ENCODE peak calls at places on chromosomes 16 and 17, in five cellular contexts. One of them, this sample, is unnamed.

GRCh38 chr17:40952169-40952568 is 14.6 kb downstream of the KRT39 start:
- DNase-seq in kidney epithelial cell: no peak
- DNase-seq in OCI-LY7: no peak
- DNase-seq in ascending aorta: no peak
- DNase-seq in sigmoid colon: no peak
- DNase-seq in this sample: no peak

GRCh38 chr16:72537684-72538083 is 365.7 kb upstream of the PMFBP1 start:
- DNase-seq in ascending aorta: no peak
- DNase-seq in OCI-LY7: no peak
- DNase-seq in kidney epithelial cell: no peak
- DNase-seq in sigmoid colon: no peak
- DNase-seq in this sample: no peak

GRCh38 chr17:55324296-55324978 is 59.7 kb downstream of the HLF start:
- DNase-seq in kidney epithelial cell: no peak
- DNase-seq in OCI-LY7: peak; percentile 17
- DNase-seq in sigmoid colon: no peak
- DNase-seq in ascending aorta: no peak
- DNase-seq in this sample: no peak

GRCh38 chr16:59154295-59154694 is 420.2 kb upstream of the GOT2 start:
- DNase-seq in ascending aorta: no peak
- DNase-seq in OCI-LY7: no peak
- DNase-seq in sigmoid colon: no peak
- DNase-seq in kidney epithelial cell: no peak
- DNase-seq in this sample: no peak

GRCh38 chr17:80555266-80555665 is 10.6 kb downstream of the RPTOR start:
- DNase-seq in kidney epithelial cell: no peak
- DNase-seq in sigmoid colon: no peak
- DNase-seq in ascending aorta: no peak
- DNase-seq in OCI-LY7: no peak
- DNase-seq in this sample: no peak

GRCh38 chr16:74601131-74601871 is 5.6 kb downstream of the GLG1 start:
- DNase-seq in kidney epithelial cell: no peak
- DNase-seq in OCI-LY7: no peak
- DNase-seq in sigmoid colon: no peak
- DNase-seq in ascending aorta: no peak
- DNase-seq in this sample: no peak

GRCh38 chr17:75485688-75486087 is 29.3 kb downstream of the TMEM94 start:
- DNase-seq in sigmoid colon: no peak
- DNase-seq in ascending aorta: no peak
- DNase-seq in OCI-LY7: no peak
- DNase-seq in kidney epithelial cell: no peak
- DNase-seq in this sample: no peak

GRCh38 chr17:12619444-12620199 is 46.1 kb upstream of the MYOCD start:
- DNase-seq in OCI-LY7: no peak
- DNase-seq in sigmoid colon: no peak
- DNase-seq in kidney epithelial cell: no peak
- DNase-seq in ascending aorta: no peak
- DNase-seq in this sample: no peak

GRCh38 chr17:41917957-41918391 is 777 bp downstream of the ACLY start:
- DNase-seq in OCI-LY7: peak; percentile 50
- DNase-seq in kidney epithelial cell: no peak
- DNase-seq in ascending aorta: no peak
- DNase-seq in sigmoid colon: peak; percentile 85
- DNase-seq in this sample: no peak

GRCh38 chr17:42891539-42892152 is 9.0 kb upstream of the G6PC1 start:
- DNase-seq in kidney epithelial cell: no peak
- DNase-seq in ascending aorta: peak; percentile 9
- DNase-seq in OCI-LY7: no peak
- DNase-seq in sigmoid colon: peak; percentile 89
- DNase-seq in this sample: no peak

GRCh38 chr17:72234951-72235350 is 114.1 kb downstream of the SOX9 start:
- DNase-seq in ascending aorta: no peak
- DNase-seq in kidney epithelial cell: no peak
- DNase-seq in sigmoid colon: no peak
- DNase-seq in OCI-LY7: no peak
- DNase-seq in this sample: no peak

GRCh38 chr17:45408611-45409421 is 23.9 kb downstream of the ARHGAP27 start:
- DNase-seq in OCI-LY7: no peak
- DNase-seq in ascending aorta: no peak
- DNase-seq in kidney epithelial cell: no peak
- DNase-seq in sigmoid colon: no peak
- DNase-seq in this sample: no peak

GRCh38 chr17:78144736-78145641 is 1.2 kb upstream of the C17orf99 start:
- DNase-seq in sigmoid colon: peak; percentile 80
- DNase-seq in ascending aorta: no peak
- DNase-seq in kidney epithelial cell: no peak
- DNase-seq in OCI-LY7: no peak
- DNase-seq in this sample: no peak

GRCh38 chr17:50358177-50358576 is 12.3 kb downstream of the XYLT2 start:
- DNase-seq in kidney epithelial cell: no peak
- DNase-seq in OCI-LY7: no peak
- DNase-seq in ascending aorta: no peak
- DNase-seq in sigmoid colon: peak; percentile 46
- DNase-seq in this sample: no peak

GRCh38 chr17:40550608-40551007 is 14.7 kb downstream of the CCR7 start:
- DNase-seq in kidney epithelial cell: no peak
- DNase-seq in ascending aorta: no peak
- DNase-seq in OCI-LY7: no peak
- DNase-seq in sigmoid colon: peak; percentile 88
- DNase-seq in this sample: peak; percentile 73

GRCh38 chr16:1613728-1614225 is 1.6 kb downstream of the CRAMP1 start:
- DNase-seq in kidney epithelial cell: no peak
- DNase-seq in sigmoid colon: no peak
- DNase-seq in OCI-LY7: peak; percentile 20
- DNase-seq in ascending aorta: no peak
- DNase-seq in this sample: no peak

GRCh38 chr17:9350083-9350482 is 225.5 kb downstream of the STX8 start:
- DNase-seq in sigmoid colon: no peak
- DNase-seq in kidney epithelial cell: peak; percentile 52
- DNase-seq in OCI-LY7: no peak
- DNase-seq in ascending aorta: no peak
- DNase-seq in this sample: peak; percentile 80

GRCh38 chr16:88384222-88385111 is 1.7 kb downstream of the ZNF469 start:
- DNase-seq in kidney epithelial cell: no peak
- DNase-seq in OCI-LY7: no peak
- DNase-seq in sigmoid colon: peak; percentile 53
- DNase-seq in ascending aorta: no peak
- DNase-seq in this sample: no peak

GRCh38 chr17:75130632-75131277 is 787 bp downstream of the NT5C start:
- DNase-seq in OCI-LY7: peak; percentile 82
- DNase-seq in kidney epithelial cell: no peak
- DNase-seq in ascending aorta: no peak
- DNase-seq in sigmoid colon: peak; percentile 84
- DNase-seq in this sample: no peak

GRCh38 chr16:28826141-28826540 is 3.3 kb downstream of the ATXN2L start:
- DNase-seq in kidney epithelial cell: no peak
- DNase-seq in OCI-LY7: no peak
- DNase-seq in ascending aorta: no peak
- DNase-seq in sigmoid colon: no peak
- DNase-seq in this sample: no peak

GRCh38 chr16:88292007-88292940 is 90.5 kb upstream of the ZNF469 start:
- DNase-seq in OCI-LY7: no peak
- DNase-seq in kidney epithelial cell: no peak
- DNase-seq in sigmoid colon: no peak
- DNase-seq in ascending aorta: no peak
- DNase-seq in this sample: no peak

GRCh38 chr16:5366126-5366525 is 268.5 kb upstream of the EEF2KMT start:
- DNase-seq in sigmoid colon: no peak
- DNase-seq in OCI-LY7: no peak
- DNase-seq in ascending aorta: no peak
- DNase-seq in kidney epithelial cell: no peak
- DNase-seq in this sample: no peak

DNA sequence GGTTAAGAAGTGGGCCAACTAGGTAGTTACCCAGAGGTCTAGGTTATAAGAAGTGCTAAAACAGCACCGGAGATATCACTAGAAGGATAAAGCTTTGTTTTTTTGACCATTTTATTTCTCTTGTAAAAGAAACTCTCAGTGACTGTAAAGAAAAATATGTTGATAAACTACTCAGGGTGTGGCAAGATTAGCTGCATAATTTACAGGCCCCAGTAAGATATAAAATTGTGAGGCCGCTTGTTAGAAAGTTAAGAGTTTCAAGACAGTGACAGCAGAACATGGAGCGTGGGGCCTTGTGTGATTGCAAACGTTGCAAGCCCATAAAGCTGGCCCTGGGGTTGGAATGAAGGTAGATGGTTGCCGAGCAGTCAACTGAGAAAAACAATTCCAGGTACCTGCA is 263.7 kb upstream of the EEF2KMT start:
- DNase-seq in OCI-LY7: no peak
- DNase-seq in sigmoid colon: no peak
- DNase-seq in ascending aorta: no peak
- DNase-seq in kidney epithelial cell: no peak
- DNase-seq in this sample: no peak
- TF ChIP-seq CTCF in OCI-LY7: no peak
- TF ChIP-seq CTCF in sigmoid colon: no peak
- TF ChIP-seq CTCF in ascending aorta: no peak
- TF ChIP-seq CTCF in kidney epithelial cell: no peak
- TF ChIP-seq CTCF in this sample: no peak

GRCh38 chr16:86145669-86146068 is 246.7 kb downstream of the IRF8 start:
- DNase-seq in OCI-LY7: no peak
- DNase-seq in kidney epithelial cell: no peak
- DNase-seq in sigmoid colon: no peak
- DNase-seq in ascending aorta: no peak
- DNase-seq in this sample: no peak

GRCh38 chr16:86138121-86138944 is 239.4 kb downstream of the IRF8 start:
- DNase-seq in ascending aorta: no peak
- DNase-seq in OCI-LY7: no peak
- DNase-seq in sigmoid colon: no peak
- DNase-seq in kidney epithelial cell: no peak
- DNase-seq in this sample: no peak

GRCh38 chr16:86142801-86143236 is 243.9 kb downstream of the IRF8 start:
- DNase-seq in kidney epithelial cell: no peak
- DNase-seq in OCI-LY7: no peak
- DNase-seq in ascending aorta: no peak
- DNase-seq in sigmoid colon: no peak
- DNase-seq in this sample: no peak

DNA sequence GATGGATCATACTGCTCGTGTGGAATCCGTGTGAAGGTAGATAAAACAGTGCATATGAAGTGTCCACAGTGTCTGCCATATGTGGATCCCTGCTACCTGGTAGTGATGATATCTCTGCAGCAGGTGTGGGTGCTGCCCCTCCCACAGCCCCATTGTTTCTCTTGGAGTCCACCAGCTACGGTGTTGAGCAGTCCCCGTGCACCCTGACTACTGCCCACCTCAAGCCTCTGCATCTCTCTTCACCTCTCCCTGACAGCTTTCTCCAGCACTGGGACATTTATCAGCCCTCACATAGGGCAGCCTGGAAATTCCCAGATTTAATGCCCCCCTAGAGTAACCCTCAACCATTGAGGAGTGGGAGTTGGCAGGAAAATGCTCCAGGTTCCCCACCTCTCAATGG is 244.7 kb downstream of the IRF8 start:
- DNase-seq in kidney epithelial cell: no peak
- DNase-seq in OCI-LY7: no peak
- DNase-seq in sigmoid colon: no peak
- DNase-seq in ascending aorta: no peak
- DNase-seq in this sample: no peak
- H3K4me3 ChIP-seq in kidney epithelial cell: no peak overlapping the region
- H3K4me3 ChIP-seq in OCI-LY7: no peak overlapping the region
- H3K4me3 ChIP-seq in sigmoid colon: no peak overlapping the region
- H3K4me3 ChIP-seq in ascending aorta: no peak overlapping the region
- H3K4me3 ChIP-seq in this sample: no peak overlapping the region

DNA sequence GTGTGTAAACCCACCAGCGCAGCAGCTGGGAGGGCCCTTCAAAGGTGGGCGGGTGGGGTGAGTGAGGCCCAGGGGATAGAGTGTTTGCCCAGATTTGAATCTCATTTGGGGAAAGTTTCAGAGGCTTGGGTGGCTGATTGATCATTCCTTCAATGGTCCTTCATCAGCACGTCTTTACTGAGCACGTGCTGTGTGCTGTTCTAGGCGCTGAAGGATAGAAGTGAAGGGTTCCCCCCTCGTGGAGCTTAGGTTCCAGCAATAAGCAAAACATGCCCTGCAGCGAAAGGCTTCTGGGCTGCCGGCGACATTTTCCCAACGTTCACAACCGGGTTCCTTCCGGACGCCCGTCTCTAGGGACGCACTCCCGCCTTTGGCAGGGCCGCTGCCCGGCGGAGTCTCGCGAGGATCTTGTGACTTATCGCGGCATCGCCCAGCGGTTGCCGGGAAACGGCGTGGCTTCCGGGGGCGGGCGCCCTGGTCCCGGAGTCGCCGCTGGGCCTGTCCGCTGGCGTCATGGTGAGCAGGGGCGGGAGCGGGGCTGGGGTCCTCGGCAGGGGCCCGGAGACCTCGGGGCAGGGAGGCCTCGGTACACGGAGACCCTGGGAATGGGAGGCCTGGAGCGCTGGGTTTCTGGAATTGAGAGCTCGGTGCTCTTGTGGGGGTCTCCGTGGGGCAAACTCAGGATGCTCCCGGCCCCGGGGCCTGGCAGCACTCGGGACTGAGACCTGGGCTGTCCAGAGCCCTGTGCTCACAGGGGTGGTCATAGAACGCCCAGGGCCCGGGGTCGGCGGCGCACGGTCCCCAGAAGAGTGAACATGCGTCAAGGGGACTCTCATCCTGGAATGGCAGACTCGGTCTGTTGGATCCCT is 3.2 kb upstream of the DBNDD1 start:
- DNase-seq in ascending aorta: peak; percentile 39
- DNase-seq in kidney epithelial cell: peak; percentile 55
- DNase-seq in sigmoid colon: peak; percentile 94
- DNase-seq in OCI-LY7: peak; percentile 84
- DNase-seq in this sample: no peak
- TF ChIP-seq CTCF in ascending aorta: no peak
- TF ChIP-seq CTCF in kidney epithelial cell: no peak
- TF ChIP-seq CTCF in sigmoid colon: no peak
- TF ChIP-seq CTCF in OCI-LY7: no peak
- TF ChIP-seq CTCF in this sample: no peak

GRCh38 chr16:2708290-2708639 is 11.8 kb downstream of the PRSS27 start:
- DNase-seq in ascending aorta: no peak
- DNase-seq in sigmoid colon: no peak
- DNase-seq in OCI-LY7: no peak
- DNase-seq in kidney epithelial cell: no peak
- DNase-seq in this sample: no peak

GRCh38 chr16:2710021-2710710 is 9.9 kb downstream of the PRSS27 start:
- DNase-seq in ascending aorta: no peak
- DNase-seq in kidney epithelial cell: no peak
- DNase-seq in sigmoid colon: no peak
- DNase-seq in OCI-LY7: no peak
- DNase-seq in this sample: no peak

GRCh38 chr16:2708955-2709587 is 11.0 kb downstream of the PRSS27 start:
- DNase-seq in OCI-LY7: no peak
- DNase-seq in kidney epithelial cell: no peak
- DNase-seq in sigmoid colon: no peak
- DNase-seq in ascending aorta: no peak
- DNase-seq in this sample: no peak

GRCh38 chr16:2710711-2711231 is 9.3 kb downstream of the PRSS27 start:
- DNase-seq in kidney epithelial cell: no peak
- DNase-seq in ascending aorta: no peak
- DNase-seq in OCI-LY7: no peak
- DNase-seq in sigmoid colon: no peak
- DNase-seq in this sample: no peak

DNA sequence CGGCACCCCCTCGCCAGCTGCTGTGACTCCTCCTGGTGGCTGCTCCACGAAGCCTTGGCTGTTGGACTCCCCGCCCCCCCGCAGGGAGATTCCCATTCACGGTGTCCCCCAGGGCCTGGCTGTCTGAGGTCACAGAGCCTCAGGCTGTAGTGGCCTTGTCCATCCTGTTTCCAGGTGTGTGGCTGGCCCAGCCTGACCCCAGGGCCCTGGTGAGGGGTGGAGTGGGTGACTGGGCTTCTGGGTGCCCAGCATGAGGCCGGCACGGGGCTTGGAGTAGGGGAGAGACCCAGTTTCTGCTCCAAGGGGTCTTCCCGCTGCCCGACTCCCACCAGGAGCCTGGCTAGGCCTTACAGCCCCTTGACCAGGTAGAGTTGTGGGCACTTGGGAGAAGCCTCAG is 10.4 kb downstream of the PRSS27 start:
- DNase-seq in sigmoid colon: no peak
- DNase-seq in OCI-LY7: no peak
- DNase-seq in ascending aorta: no peak
- DNase-seq in kidney epithelial cell: no peak
- DNase-seq in this sample: no peak
- H3K4me3 ChIP-seq in sigmoid colon: no peak overlapping the region
- H3K4me3 ChIP-seq in OCI-LY7: no peak overlapping the region
- H3K4me3 ChIP-seq in ascending aorta: no peak overlapping the region
- H3K4me3 ChIP-seq in kidney epithelial cell: no peak overlapping the region
- H3K4me3 ChIP-seq in this sample: no peak overlapping the region